ENCODE peak calls at places on chromosomes 4 and X, in five cellular contexts. M, R, B, P and W are unnamed samples.

GRCh38 chr4:55634417-55635128 is 1.5 kb downstream of the NMU start:
- DNase-seq in P (no peak), R (no peak), M (no peak), B (no peak), W (no peak)

GRCh38 chr4:159937595-159937994 is 834.7 kb downstream of the RAPGEF2 start:
- DNase-seq in B (no peak), R (no peak), P (no peak), M (no peak), W (no peak)

GRCh38 chr4:157983300-157983699 is 189.5 kb downstream of the GASK1B start:
- DNase-seq in M (no peak), P (no peak), B (no peak), R (no peak), W (no peak)

GRCh38 chrX:155048997-155049619 is 21.8 kb downstream of the CMC4 start:
- DNase-seq in M (no peak), R (peak; percentile 57), B (peak; percentile 27), P (no peak), W (peak; percentile 53)

GRCh38 chr4:151833174-151833573 is 72.4 kb upstream of the GATB start:
- DNase-seq in B (no peak), R (no peak), P (no peak), M (no peak), W (no peak)

GRCh38 chr4:8568068-8568668 is 12.0 kb upstream of the GPR78 start:
- DNase-seq in R (no peak), P (no peak), M (no peak), B (no peak), W (no peak)

GRCh38 chr4:152100378-152101201 is 339.8 kb upstream of the GATB start:
- DNase-seq in P (peak; percentile 48), B (no peak), R (peak; percentile 73), M (no peak), W (no peak)

GRCh38 chrX:40151211-40152172 is 53.7 kb upstream of the BCOR start:
- DNase-seq in M (no peak), P (no peak), R (no peak), B (no peak), W (no peak)

GRCh38 chr4:145047151-145047550 is 50.8 kb downstream of the ANAPC10 start:
- DNase-seq in R (no peak), P (no peak), M (no peak), B (no peak), W (no peak)